ENCODE peak calls at places on chromosomes 6 and 20, in four cellular contexts. J is HepG2, G is WTC11, T is GM12878. K is an unnamed sample.

GRCh38 chr6:17093692-17094091 is 8.2 kb upstream of the STMND1 start:
- DNase-seq in J (no peak), G (peak), T (no peak), K (no peak)

GRCh38 chr20:21573259-21573658 is 59.4 kb upstream of the NKX2-2 start:
- DNase-seq in J (no peak), G (no peak), T (no peak), K (no peak)

GRCh38 chr6:158629376-158630221 is 14.9 kb downstream of the DYNLT1 start:
- DNase-seq in J (peak), G (peak), T (no peak), K (no peak)

GRCh38 chr6:108027594-108027993 is 46.9 kb downstream of the OSTM1 start:
- DNase-seq in J (no peak), G (no peak), T (no peak), K (peak)

GRCh38 chr20:61055642-61056041 is 196.4 kb upstream of the CDH4 start:
- DNase-seq in J (no peak), G (no peak), T (no peak), K (no peak)

GRCh38 chr6:32158052-32158451 is 4.1 kb downstream of the PPT2 start:
- DNase-seq in J (no peak), G (no peak), T (no peak), K (no peak)

GRCh38 chr6:6969761-6970223 is 138.0 kb upstream of the RREB1 start:
- DNase-seq in J (peak), G (peak), T (no peak), K (peak)

GRCh38 chr6:2799936-2800527 is 34.8 kb downstream of the WRNIP1 start:
- DNase-seq in J (no peak), G (no peak), T (no peak), K (peak)

GRCh38 chr6:165647041-165647440 is 16.0 kb downstream of the PDE10A start:
- DNase-seq in J (no peak), G (no peak), T (no peak), K (no peak)

GRCh38 chr6:129785081-129785755 is 75.2 kb upstream of the ARHGAP18 start:
- DNase-seq in J (no peak), G (no peak), T (no peak), K (no peak)

GRCh38 chr20:6629564-6629963 is 137.9 kb upstream of the BMP2 start:
- DNase-seq in J (no peak), G (no peak), T (no peak), K (no peak)

GRCh38 chr6:45535933-45536332 is 158.2 kb upstream of the SUPT3H start:
- DNase-seq in J (no peak), G (no peak), T (no peak), K (no peak)

GRCh38 chr6:24925661-24926060 is 10.1 kb downstream of the RIPOR2 start:
- DNase-seq in J (no peak), G (no peak), T (no peak), K (no peak)

GRCh38 chr20:49361872-49362663 is 84.2 kb upstream of the ZNFX1 start:
- DNase-seq in J (no peak), G (no peak), T (no peak), K (no peak)

GRCh38 chr6:104789770-104790190 is 69.9 kb downstream of the HACE1 start:
- DNase-seq in J (peak), G (no peak), T (no peak), K (no peak)

DNA sequence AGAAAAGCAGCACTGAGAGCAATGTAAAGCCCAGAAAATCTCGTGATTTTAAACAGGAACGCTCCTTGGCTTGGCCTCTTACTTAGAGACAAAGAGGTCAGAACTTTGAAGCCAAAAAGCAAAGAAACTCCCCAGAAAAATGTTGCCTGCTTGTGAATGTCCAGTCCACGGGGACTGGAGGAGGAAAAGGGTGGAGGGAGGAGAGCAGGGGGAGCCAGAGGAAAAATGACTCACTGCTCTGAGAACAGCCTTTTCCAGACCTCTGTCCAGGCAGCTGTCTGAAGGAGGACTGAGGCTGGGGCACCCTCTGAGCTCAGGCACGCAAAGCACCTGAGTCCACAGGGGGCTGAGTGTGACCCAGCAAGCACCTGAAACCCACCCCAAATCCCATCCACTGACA is 64.7 kb downstream of the TRAM2 start:
- DNase-seq in J (no peak), G (no peak), T (no peak), K (peak)
- TF ChIP-seq CBFB in J (no peak), G (no peak), T (no peak), K (no peak)

DNA sequence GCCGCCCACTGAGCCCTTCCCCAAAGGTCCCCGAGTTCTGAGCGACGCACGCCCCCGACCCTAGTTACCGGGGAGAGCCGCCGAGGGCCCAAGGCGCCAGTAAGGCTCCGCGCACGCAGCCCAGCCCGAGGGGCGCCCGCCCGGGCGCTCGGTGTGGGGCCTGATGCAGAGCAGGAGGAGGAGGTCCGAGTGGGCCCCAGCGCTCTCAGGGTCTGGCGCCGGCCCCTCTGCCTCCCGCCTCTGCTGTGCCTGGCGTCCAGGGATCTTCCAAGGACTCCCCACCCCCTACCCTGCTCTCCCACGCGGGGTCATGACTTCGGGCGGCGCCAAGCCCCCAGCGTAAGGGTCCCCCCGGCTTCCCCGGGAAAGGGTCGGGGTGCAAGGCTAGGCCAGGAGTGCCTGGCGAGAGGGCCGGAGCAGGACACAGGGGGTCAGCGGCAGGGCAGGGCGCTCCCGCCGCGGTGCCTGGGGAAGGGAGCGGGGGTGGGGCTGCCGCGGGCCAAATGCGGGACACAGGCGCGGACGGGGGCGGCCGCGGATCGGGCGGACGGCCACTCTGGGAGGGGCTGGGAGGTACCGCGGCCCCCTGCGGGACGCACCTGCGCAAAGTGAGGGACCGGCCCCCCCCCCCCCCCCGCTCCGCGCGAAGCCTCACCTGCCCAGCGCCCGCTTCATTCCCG is 637 bp downstream of the ABHD12 start:
- DNase-seq in J (no peak), G (peak), T (no peak), K (peak)
- TF ChIP-seq CBFB in J (peak), G (no peak), T (no peak), K (no peak)

GRCh38 chr6:149716181-149716580 is 1.7 kb downstream of the LATS1 start:
- DNase-seq in J (no peak), G (no peak), T (no peak), K (no peak)
- TF ChIP-seq CBFB in J (no peak), G (no peak), T (no peak), K (no peak)

DNA sequence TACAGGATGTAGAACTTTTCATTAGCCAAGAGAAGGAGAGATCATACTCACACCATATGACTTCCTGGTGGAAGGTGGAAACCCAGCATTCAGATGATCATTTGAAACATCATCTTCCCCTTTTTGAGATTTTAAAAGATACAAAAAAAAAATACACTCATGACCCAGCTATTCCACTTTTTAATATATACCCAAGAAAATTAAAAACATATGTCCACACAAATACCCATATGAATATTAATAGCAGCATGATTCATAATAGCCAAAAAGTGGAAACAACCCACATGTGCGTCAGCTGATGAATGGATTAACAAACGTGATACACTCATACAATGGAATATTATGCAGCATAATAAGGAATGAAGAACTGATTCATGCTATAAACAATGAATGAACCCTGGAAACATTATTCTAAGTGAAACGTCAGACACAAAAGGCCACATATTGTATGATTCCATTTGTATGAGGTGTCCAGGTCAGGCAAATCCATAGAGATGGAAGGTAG is 130.0 kb upstream of the SGK1 start:
- DNase-seq in J (no peak), G (no peak), T (no peak), K (no peak)
- TF ChIP-seq CBFB in J (no peak), G (no peak), T (no peak), K (no peak)